ENCODE peak calls at places on chromosomes 5 and 9, in five cellular contexts. One of them, this sample, is unnamed.

GRCh38 chr5:142183561-142183960 is 75.0 kb downstream of the NDFIP1 start:
- DNase-seq in aorta: peak
- DNase-seq in fibroblast of mammary gland: no peak
- DNase-seq in NCI-H82: no peak
- DNase-seq in IMR-90: no peak
- DNase-seq in this sample: no peak

GRCh38 chr5:82396871-82397514 is 118.8 kb upstream of the RPS23 start:
- DNase-seq in aorta: peak
- DNase-seq in fibroblast of mammary gland: peak
- DNase-seq in NCI-H82: peak
- DNase-seq in IMR-90: peak
- DNase-seq in this sample: no peak

GRCh38 chr5:177194278-177194677 is 60.7 kb downstream of the NSD1 start:
- DNase-seq in aorta: no peak
- DNase-seq in fibroblast of mammary gland: peak
- DNase-seq in NCI-H82: no peak
- DNase-seq in IMR-90: peak
- DNase-seq in this sample: no peak

GRCh38 chr9:127627494-127627855 is 15.4 kb downstream of the STXBP1 start:
- DNase-seq in aorta: no peak
- DNase-seq in fibroblast of mammary gland: no peak
- DNase-seq in NCI-H82: no peak
- DNase-seq in IMR-90: no peak
- DNase-seq in this sample: no peak

GRCh38 chr9:98607787-98608186 is 100.9 kb downstream of the GABBR2 start:
- DNase-seq in aorta: no peak
- DNase-seq in fibroblast of mammary gland: peak
- DNase-seq in NCI-H82: no peak
- DNase-seq in IMR-90: peak
- DNase-seq in this sample: no peak

GRCh38 chr5:43554497-43554896 is 2.4 kb downstream of the PAIP1 start:
- DNase-seq in aorta: no peak
- DNase-seq in fibroblast of mammary gland: no peak
- DNase-seq in NCI-H82: no peak
- DNase-seq in IMR-90: no peak
- DNase-seq in this sample: no peak

GRCh38 chr9:106207298-106207697 is 513.0 kb downstream of the TMEM38B start:
- DNase-seq in aorta: no peak
- DNase-seq in fibroblast of mammary gland: no peak
- DNase-seq in NCI-H82: no peak
- DNase-seq in IMR-90: no peak
- DNase-seq in this sample: no peak

GRCh38 chr5:1501372-1502045 is 22.3 kb downstream of the LPCAT1 start:
- DNase-seq in aorta: peak
- DNase-seq in fibroblast of mammary gland: no peak
- DNase-seq in NCI-H82: no peak
- DNase-seq in IMR-90: no peak
- DNase-seq in this sample: peak

GRCh38 chr5:7756453-7756852 is 94.5 kb downstream of the CFAP90 start:
- DNase-seq in aorta: no peak
- DNase-seq in fibroblast of mammary gland: no peak
- DNase-seq in NCI-H82: peak
- DNase-seq in IMR-90: no peak
- DNase-seq in this sample: no peak

GRCh38 chr5:15598294-15598902 is 98.4 kb downstream of the FBXL7 start:
- DNase-seq in aorta: no peak
- DNase-seq in fibroblast of mammary gland: peak
- DNase-seq in NCI-H82: peak
- DNase-seq in IMR-90: no peak
- DNase-seq in this sample: no peak

GRCh38 chr5:2223303-2223702 is 340.6 kb upstream of the IRX4 start:
- DNase-seq in aorta: no peak
- DNase-seq in fibroblast of mammary gland: peak
- DNase-seq in NCI-H82: no peak
- DNase-seq in IMR-90: no peak
- DNase-seq in this sample: no peak

GRCh38 chr5:97073420-97073819 is 69.0 kb downstream of the LIX1 start:
- DNase-seq in aorta: no peak
- DNase-seq in fibroblast of mammary gland: no peak
- DNase-seq in NCI-H82: no peak
- DNase-seq in IMR-90: no peak
- DNase-seq in this sample: no peak

GRCh38 chr9:127119319-127119709 is 3.1 kb downstream of the ANGPTL2 start:
- DNase-seq in aorta: no peak
- DNase-seq in fibroblast of mammary gland: no peak
- DNase-seq in NCI-H82: peak
- DNase-seq in IMR-90: no peak
- DNase-seq in this sample: no peak

GRCh38 chr9:426976-427375 is 212.3 kb downstream of the DOCK8 start:
- DNase-seq in aorta: no peak
- DNase-seq in fibroblast of mammary gland: no peak
- DNase-seq in NCI-H82: no peak
- DNase-seq in IMR-90: no peak
- DNase-seq in this sample: no peak

GRCh38 chr5:170920196-170920595 is 58.4 kb downstream of the RANBP17 start:
- DNase-seq in aorta: no peak
- DNase-seq in fibroblast of mammary gland: peak
- DNase-seq in NCI-H82: no peak
- DNase-seq in IMR-90: peak
- DNase-seq in this sample: no peak

GRCh38 chr5:104385901-104386300 is 823.3 kb upstream of the NUDT12 start:
- DNase-seq in aorta: no peak
- DNase-seq in fibroblast of mammary gland: no peak
- DNase-seq in NCI-H82: no peak
- DNase-seq in IMR-90: no peak
- DNase-seq in this sample: no peak

GRCh38 chr9:133777111-133777791 is 39.1 kb upstream of the SARDH start:
- DNase-seq in aorta: peak
- DNase-seq in fibroblast of mammary gland: no peak
- DNase-seq in NCI-H82: no peak
- DNase-seq in IMR-90: no peak
- DNase-seq in this sample: no peak

GRCh38 chr5:8577792-8578191 is 708.8 kb downstream of the MTRR start:
- DNase-seq in aorta: no peak
- DNase-seq in fibroblast of mammary gland: peak
- DNase-seq in NCI-H82: no peak
- DNase-seq in IMR-90: peak
- DNase-seq in this sample: no peak

This sample was measured in effector CD4-positive, alpha-beta T cell.